ENCODE peak calls at places on chromosomes 2 and 18, in five cellular contexts. One of them, this sample, is unnamed. For H3K4me1, the result is how much of the 10 kb centered on the place peaks cover.

GRCh38 chr2:30422437-30422805 is 24.6 kb upstream of the LCLAT1 start:
- DNase-seq in SK-N-SH: peak
- DNase-seq in breast epithelium: no peak
- DNase-seq in fibroblast of lung: no peak
- DNase-seq in left ventricle myocardium inferior: peak
- DNase-seq in this sample: no peak

GRCh38 chr2:162092656-162093556 is 18.9 kb upstream of the DPP4 start:
- DNase-seq in SK-N-SH: no peak
- DNase-seq in breast epithelium: no peak
- DNase-seq in fibroblast of lung: peak
- DNase-seq in left ventricle myocardium inferior: peak
- DNase-seq in this sample: no peak

GRCh38 chr2:115946891-115947290 is 1504.5 kb downstream of the DPP10 start:
- DNase-seq in SK-N-SH: no peak
- DNase-seq in breast epithelium: no peak
- DNase-seq in fibroblast of lung: no peak
- DNase-seq in left ventricle myocardium inferior: no peak
- DNase-seq in this sample: no peak

GRCh38 chr2:17879137-17879912 is 858 bp downstream of the KCNS3 start:
- DNase-seq in SK-N-SH: peak
- DNase-seq in breast epithelium: peak
- DNase-seq in fibroblast of lung: peak
- DNase-seq in left ventricle myocardium inferior: peak
- DNase-seq in this sample: peak

GRCh38 chr2:99602475-99602874 is 112.7 kb upstream of the REV1 start:
- DNase-seq in SK-N-SH: no peak
- DNase-seq in breast epithelium: no peak
- DNase-seq in fibroblast of lung: peak
- DNase-seq in left ventricle myocardium inferior: no peak
- DNase-seq in this sample: no peak

GRCh38 chr2:201517094-201517493 is 65.6 kb downstream of the STRADB start:
- DNase-seq in SK-N-SH: no peak
- DNase-seq in breast epithelium: no peak
- DNase-seq in fibroblast of lung: no peak
- DNase-seq in left ventricle myocardium inferior: no peak
- DNase-seq in this sample: no peak

GRCh38 chr18:25979358-25979727 is 111.1 kb downstream of the SS18 start:
- DNase-seq in SK-N-SH: no peak
- DNase-seq in breast epithelium: no peak
- DNase-seq in fibroblast of lung: no peak
- DNase-seq in left ventricle myocardium inferior: no peak
- DNase-seq in this sample: no peak

GRCh38 chr2:230696670-230697069 is 16.0 kb upstream of the CAB39 start:
- DNase-seq in SK-N-SH: no peak
- DNase-seq in breast epithelium: no peak
- DNase-seq in fibroblast of lung: no peak
- DNase-seq in left ventricle myocardium inferior: no peak
- DNase-seq in this sample: no peak

GRCh38 chr18:8776013-8776515 is 70.7 kb downstream of the MTCL1 start:
- DNase-seq in SK-N-SH: no peak
- DNase-seq in breast epithelium: no peak
- DNase-seq in fibroblast of lung: peak
- DNase-seq in left ventricle myocardium inferior: no peak
- DNase-seq in this sample: no peak

GRCh38 chr2:152396763-152397162 is 61.8 kb downstream of the FMNL2 start:
- DNase-seq in SK-N-SH: no peak
- DNase-seq in breast epithelium: no peak
- DNase-seq in fibroblast of lung: no peak
- DNase-seq in left ventricle myocardium inferior: no peak
- DNase-seq in this sample: no peak

GRCh38 chr2:214492152-214492551 is 81.3 kb downstream of the VWC2L start:
- DNase-seq in SK-N-SH: no peak
- DNase-seq in breast epithelium: no peak
- DNase-seq in fibroblast of lung: no peak
- DNase-seq in left ventricle myocardium inferior: no peak
- DNase-seq in this sample: no peak

GRCh38 chr2:191321861-191322662 is 76.9 kb downstream of the MYO1B start:
- DNase-seq in SK-N-SH: peak
- DNase-seq in breast epithelium: no peak
- DNase-seq in fibroblast of lung: no peak
- DNase-seq in left ventricle myocardium inferior: no peak
- DNase-seq in this sample: no peak

GRCh38 chr2:181978351-181979150 is 7.1 kb upstream of the PPP1R1C start:
- DNase-seq in SK-N-SH: no peak
- DNase-seq in breast epithelium: no peak
- DNase-seq in fibroblast of lung: no peak
- DNase-seq in left ventricle myocardium inferior: no peak
- DNase-seq in this sample: no peak

GRCh38 chr2:37146062-37146461 is 10.7 kb downstream of the EIF2AK2 start:
- DNase-seq in SK-N-SH: no peak
- DNase-seq in breast epithelium: no peak
- DNase-seq in fibroblast of lung: no peak
- DNase-seq in left ventricle myocardium inferior: no peak
- DNase-seq in this sample: no peak

GRCh38 chr2:143177081-143177786 is 48.0 kb downstream of the ARHGAP15 start:
- DNase-seq in SK-N-SH: no peak
- DNase-seq in breast epithelium: no peak
- DNase-seq in fibroblast of lung: peak
- DNase-seq in left ventricle myocardium inferior: no peak
- DNase-seq in this sample: no peak

GRCh38 chr2:216366777-216367465 is 5.4 kb downstream of the MARCHF4 start:
- DNase-seq in SK-N-SH: no peak
- DNase-seq in breast epithelium: no peak
- DNase-seq in fibroblast of lung: peak
- DNase-seq in left ventricle myocardium inferior: no peak
- DNase-seq in this sample: no peak

GRCh38 chr18:53567935-53568574 is 656.4 kb downstream of the MBD2 start:
- DNase-seq in SK-N-SH: peak
- DNase-seq in breast epithelium: no peak
- DNase-seq in fibroblast of lung: peak
- DNase-seq in left ventricle myocardium inferior: no peak
- DNase-seq in this sample: peak

GRCh38 chr2:59985923-59986322 is 567.5 kb downstream of the BCL11A start:
- DNase-seq in SK-N-SH: no peak
- DNase-seq in breast epithelium: no peak
- DNase-seq in fibroblast of lung: no peak
- DNase-seq in left ventricle myocardium inferior: no peak
- DNase-seq in this sample: no peak

GRCh38 chr2:69192176-69192945 is 179.4 kb downstream of the ANTXR1 start:
- DNase-seq in SK-N-SH: no peak
- DNase-seq in breast epithelium: no peak
- DNase-seq in fibroblast of lung: no peak
- DNase-seq in left ventricle myocardium inferior: no peak
- DNase-seq in this sample: no peak

GRCh38 chr2:12397861-12398260 is 318.9 kb upstream of the TRIB2 start:
- DNase-seq in SK-N-SH: no peak
- DNase-seq in breast epithelium: no peak
- DNase-seq in fibroblast of lung: no peak
- DNase-seq in left ventricle myocardium inferior: no peak
- DNase-seq in this sample: no peak

GRCh38 chr2:26165403-26165802 is 7.5 kb upstream of the GAREM2 start:
- DNase-seq in SK-N-SH: no peak
- DNase-seq in breast epithelium: no peak
- DNase-seq in fibroblast of lung: no peak
- DNase-seq in left ventricle myocardium inferior: no peak
- DNase-seq in this sample: no peak

GRCh38 chr18:38174173-38174572 is 608.6 kb upstream of the CELF4 start:
- DNase-seq in SK-N-SH: no peak
- DNase-seq in breast epithelium: no peak
- DNase-seq in fibroblast of lung: no peak
- DNase-seq in left ventricle myocardium inferior: no peak
- DNase-seq in this sample: no peak

GRCh38 chr18:67926929-67927864 is 410.7 kb upstream of the DSEL start:
- DNase-seq in SK-N-SH: no peak
- DNase-seq in breast epithelium: no peak
- DNase-seq in fibroblast of lung: peak
- DNase-seq in left ventricle myocardium inferior: no peak
- DNase-seq in this sample: no peak

GRCh38 chr2:11022874-11023273 is 111.1 kb downstream of the KCNF1 start:
- DNase-seq in SK-N-SH: no peak
- DNase-seq in breast epithelium: no peak
- DNase-seq in fibroblast of lung: no peak
- DNase-seq in left ventricle myocardium inferior: no peak
- DNase-seq in this sample: no peak

GRCh38 chr2:98560256-98560771 is 48.0 kb downstream of the COA5 start:
- DNase-seq in SK-N-SH: no peak
- DNase-seq in breast epithelium: no peak
- DNase-seq in fibroblast of lung: peak
- DNase-seq in left ventricle myocardium inferior: peak
- DNase-seq in this sample: no peak

GRCh38 chr2:2569306-2569705 is 238.2 kb upstream of the MYT1L start:
- DNase-seq in SK-N-SH: no peak
- DNase-seq in breast epithelium: no peak
- DNase-seq in fibroblast of lung: no peak
- DNase-seq in left ventricle myocardium inferior: no peak
- DNase-seq in this sample: no peak

GRCh38 chr2:174247474-174248186 is 702 bp downstream of the OLA1 start:
- DNase-seq in SK-N-SH: peak
- DNase-seq in breast epithelium: no peak
- DNase-seq in fibroblast of lung: peak
- DNase-seq in left ventricle myocardium inferior: no peak
- DNase-seq in this sample: no peak

GRCh38 chr2:4973973-4974372 is 718.2 kb upstream of the SOX11 start:
- DNase-seq in SK-N-SH: no peak
- DNase-seq in breast epithelium: no peak
- DNase-seq in fibroblast of lung: no peak
- DNase-seq in left ventricle myocardium inferior: no peak
- DNase-seq in this sample: no peak

GRCh38 chr18:33746261-33746660 is 168.2 kb downstream of the ASXL3 start:
- DNase-seq in SK-N-SH: no peak
- DNase-seq in breast epithelium: no peak
- DNase-seq in fibroblast of lung: no peak
- DNase-seq in left ventricle myocardium inferior: no peak
- DNase-seq in this sample: no peak
- H3K27ac ChIP-seq in SK-N-SH: no peak
- H3K27ac ChIP-seq in breast epithelium: no peak
- H3K27ac ChIP-seq in fibroblast of lung: no peak
- H3K27ac ChIP-seq in left ventricle myocardium inferior: no peak
- H3K27ac ChIP-seq in this sample: no peak

GRCh38 chr2:157441072-157441454 is 2.8 kb downstream of the CYTIP start:
- DNase-seq in SK-N-SH: no peak
- DNase-seq in breast epithelium: no peak
- DNase-seq in fibroblast of lung: peak
- DNase-seq in left ventricle myocardium inferior: no peak
- DNase-seq in this sample: no peak

GRCh38 chr2:157442636-157443035 is 1.3 kb downstream of the CYTIP start:
- DNase-seq in SK-N-SH: no peak
- DNase-seq in breast epithelium: no peak
- DNase-seq in fibroblast of lung: no peak
- DNase-seq in left ventricle myocardium inferior: no peak
- DNase-seq in this sample: no peak

GRCh38 chr2:157443090-157443489 is 799 bp downstream of the CYTIP start:
- DNase-seq in SK-N-SH: no peak
- DNase-seq in breast epithelium: no peak
- DNase-seq in fibroblast of lung: no peak
- DNase-seq in left ventricle myocardium inferior: no peak
- DNase-seq in this sample: no peak

GRCh38 chr2:157440404-157441071 is 3.4 kb downstream of the CYTIP start:
- DNase-seq in SK-N-SH: no peak
- DNase-seq in breast epithelium: no peak
- DNase-seq in fibroblast of lung: no peak
- DNase-seq in left ventricle myocardium inferior: no peak
- DNase-seq in this sample: no peak

GRCh38 chr2:157442136-157442535 is 1.8 kb downstream of the CYTIP start:
- DNase-seq in SK-N-SH: no peak
- DNase-seq in breast epithelium: no peak
- DNase-seq in fibroblast of lung: no peak
- DNase-seq in left ventricle myocardium inferior: no peak
- DNase-seq in this sample: no peak
- H3K4me1 ChIP-seq in SK-N-SH: under half
- H3K4me1 ChIP-seq in breast epithelium: under half
- H3K4me1 ChIP-seq in fibroblast of lung: under half
- H3K4me1 ChIP-seq in left ventricle myocardium inferior: under half
- H3K4me1 ChIP-seq in this sample: under half

GRCh38 chr2:23324281-23324680 is 60.7 kb upstream of the KLHL29 start:
- DNase-seq in SK-N-SH: no peak
- DNase-seq in breast epithelium: no peak
- DNase-seq in fibroblast of lung: no peak
- DNase-seq in left ventricle myocardium inferior: no peak
- DNase-seq in this sample: no peak

GRCh38 chr2:23330214-23330613 is 54.8 kb upstream of the KLHL29 start:
- DNase-seq in SK-N-SH: no peak
- DNase-seq in breast epithelium: no peak
- DNase-seq in fibroblast of lung: peak
- DNase-seq in left ventricle myocardium inferior: no peak
- DNase-seq in this sample: no peak

GRCh38 chr2:23327897-23328296 is 57.1 kb upstream of the KLHL29 start:
- DNase-seq in SK-N-SH: peak
- DNase-seq in breast epithelium: no peak
- DNase-seq in fibroblast of lung: no peak
- DNase-seq in left ventricle myocardium inferior: no peak
- DNase-seq in this sample: no peak

GRCh38 chr2:23322813-23323212 is 62.2 kb upstream of the KLHL29 start:
- DNase-seq in SK-N-SH: no peak
- DNase-seq in breast epithelium: no peak
- DNase-seq in fibroblast of lung: no peak
- DNase-seq in left ventricle myocardium inferior: no peak
- DNase-seq in this sample: no peak

DNA sequence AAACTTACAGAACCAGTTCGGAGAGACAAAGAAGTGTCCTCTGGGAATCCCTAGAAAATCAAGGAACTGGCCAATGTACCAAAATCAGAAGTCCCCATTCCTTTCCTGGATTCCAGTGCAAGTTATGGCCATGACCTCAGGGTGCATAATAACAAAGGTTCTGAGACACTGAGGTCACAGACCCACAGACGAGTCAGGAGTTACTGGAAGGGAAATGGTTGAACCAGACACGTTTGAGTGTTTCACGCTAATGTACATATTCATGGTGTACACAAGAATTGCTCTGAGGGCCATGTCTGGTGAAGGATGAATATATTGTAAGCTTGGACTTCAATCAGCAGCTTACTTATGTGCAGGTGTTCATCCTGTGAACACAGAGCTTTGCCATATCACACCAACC is 58.7 kb upstream of the KLHL29 start:
- DNase-seq in SK-N-SH: no peak
- DNase-seq in breast epithelium: no peak
- DNase-seq in fibroblast of lung: no peak
- DNase-seq in left ventricle myocardium inferior: no peak
- DNase-seq in this sample: no peak
- TF ChIP-seq CTCF in SK-N-SH: no peak
- TF ChIP-seq CTCF in breast epithelium: no peak
- TF ChIP-seq CTCF in fibroblast of lung: no peak
- TF ChIP-seq CTCF in left ventricle myocardium inferior: no peak
- TF ChIP-seq CTCF in this sample: no peak

DNA sequence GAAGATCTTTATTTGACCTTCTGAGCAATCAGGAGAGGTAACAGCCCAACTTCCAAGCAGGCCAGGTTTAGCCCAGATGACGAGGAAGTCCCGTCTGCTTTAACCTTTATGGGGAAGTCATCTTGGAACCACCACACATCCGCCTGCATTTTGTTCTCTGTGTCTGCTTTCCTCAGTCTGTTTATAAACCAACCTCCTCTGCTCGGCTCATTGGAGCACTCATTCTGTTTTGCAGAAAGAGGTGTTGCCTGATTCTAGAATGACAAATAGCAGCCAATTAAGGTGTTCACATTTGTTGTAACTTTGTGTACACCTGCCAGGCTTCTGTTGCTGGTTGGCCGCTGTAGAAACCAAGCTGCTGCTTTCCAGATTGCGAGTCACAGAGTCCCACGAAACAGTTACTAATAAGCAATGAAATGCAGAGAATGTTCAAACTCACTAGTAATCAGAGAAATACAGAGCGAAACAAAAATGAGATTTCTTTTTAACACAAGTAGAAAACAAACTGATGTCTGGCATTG is 64.2 kb downstream of the MBP start:
- DNase-seq in SK-N-SH: no peak
- DNase-seq in breast epithelium: no peak
- DNase-seq in fibroblast of lung: peak
- DNase-seq in left ventricle myocardium inferior: no peak
- DNase-seq in this sample: no peak
- H3K27ac ChIP-seq in SK-N-SH: peak
- H3K27ac ChIP-seq in breast epithelium: peak
- H3K27ac ChIP-seq in fibroblast of lung: peak
- H3K27ac ChIP-seq in left ventricle myocardium inferior: peak
- H3K27ac ChIP-seq in this sample: peak